ENCODE peak calls at places on chromosome 12, in seven cellular contexts. One of them, this sample, is unnamed.

GRCh38 chr12:6950944-6951540 is at the start of gene PTPN6:
- DNase-seq in IMR-90: no peak
- DNase-seq in GM23338: no peak
- DNase-seq in fibroblast of lung: no peak
- DNase-seq in iPS DF 6.9: no peak
- DNase-seq in CD8-positive, alpha-beta T cell: peak; percentile 62
- DNase-seq in heart right ventricle: no peak
- DNase-seq in this sample: no peak

GRCh38 chr12:97977870-97978269 is 515.3 kb downstream of the RMST start:
- DNase-seq in fibroblast of lung: no peak
- DNase-seq in IMR-90: no peak
- DNase-seq in iPS DF 6.9: no peak
- DNase-seq in heart right ventricle: no peak
- DNase-seq in CD8-positive, alpha-beta T cell: no peak
- DNase-seq in GM23338: no peak
- DNase-seq in this sample: no peak

GRCh38 chr12:30963709-30964564 is 37.4 kb downstream of the TSPAN11 start:
- DNase-seq in CD8-positive, alpha-beta T cell: no peak
- DNase-seq in heart right ventricle: no peak
- DNase-seq in fibroblast of lung: no peak
- DNase-seq in iPS DF 6.9: no peak
- DNase-seq in IMR-90: no peak
- DNase-seq in GM23338: no peak
- DNase-seq in this sample: no peak

GRCh38 chr12:15982921-15983320 is 71.8 kb downstream of the DERA start:
- DNase-seq in CD8-positive, alpha-beta T cell: no peak
- DNase-seq in iPS DF 6.9: no peak
- DNase-seq in heart right ventricle: no peak
- DNase-seq in fibroblast of lung: no peak
- DNase-seq in GM23338: no peak
- DNase-seq in IMR-90: no peak
- DNase-seq in this sample: no peak

GRCh38 chr12:132161046-132161781 is 17.0 kb downstream of the NOC4L start:
- DNase-seq in fibroblast of lung: peak; percentile 48
- DNase-seq in IMR-90: peak; percentile 10
- DNase-seq in GM23338: no peak
- DNase-seq in CD8-positive, alpha-beta T cell: no peak
- DNase-seq in iPS DF 6.9: no peak
- DNase-seq in heart right ventricle: no peak
- DNase-seq in this sample: no peak

GRCh38 chr12:132018193-132018916 is 68.6 kb downstream of the EP400 start:
- DNase-seq in iPS DF 6.9: no peak
- DNase-seq in CD8-positive, alpha-beta T cell: no peak
- DNase-seq in GM23338: no peak
- DNase-seq in heart right ventricle: no peak
- DNase-seq in IMR-90: peak; percentile 24
- DNase-seq in fibroblast of lung: peak; percentile 15
- DNase-seq in this sample: no peak

GRCh38 chr12:40175045-40175444 is 49.8 kb upstream of the LRRK2 start:
- DNase-seq in IMR-90: no peak
- DNase-seq in GM23338: no peak
- DNase-seq in CD8-positive, alpha-beta T cell: no peak
- DNase-seq in iPS DF 6.9: no peak
- DNase-seq in heart right ventricle: no peak
- DNase-seq in fibroblast of lung: no peak
- DNase-seq in this sample: no peak

GRCh38 chr12:6758511-6758910 is 5.6 kb upstream of the MLF2 start:
- DNase-seq in IMR-90: no peak
- DNase-seq in iPS DF 6.9: no peak
- DNase-seq in fibroblast of lung: no peak
- DNase-seq in CD8-positive, alpha-beta T cell: no peak
- DNase-seq in GM23338: peak; percentile 41
- DNase-seq in heart right ventricle: no peak
- DNase-seq in this sample: no peak

GRCh38 chr12:129665414-129665813 is 238.4 kb downstream of the TMEM132D start:
- DNase-seq in IMR-90: no peak
- DNase-seq in heart right ventricle: no peak
- DNase-seq in iPS DF 6.9: no peak
- DNase-seq in GM23338: no peak
- DNase-seq in fibroblast of lung: no peak
- DNase-seq in CD8-positive, alpha-beta T cell: no peak
- DNase-seq in this sample: no peak

GRCh38 chr12:6374028-6374780 is 1.2 kb downstream of the SCNN1A start:
- DNase-seq in heart right ventricle: no peak
- DNase-seq in GM23338: no peak
- DNase-seq in iPS DF 6.9: no peak
- DNase-seq in CD8-positive, alpha-beta T cell: no peak
- DNase-seq in IMR-90: no peak
- DNase-seq in fibroblast of lung: no peak
- DNase-seq in this sample: no peak

GRCh38 chr12:27060740-27061139 is 21.6 kb downstream of the C12orf71 start:
- DNase-seq in iPS DF 6.9: no peak
- DNase-seq in GM23338: no peak
- DNase-seq in IMR-90: peak; percentile 21
- DNase-seq in fibroblast of lung: no peak
- DNase-seq in CD8-positive, alpha-beta T cell: no peak
- DNase-seq in heart right ventricle: no peak
- DNase-seq in this sample: no peak

GRCh38 chr12:49553512-49554088 is 14.3 kb downstream of the MCRS1 start:
- DNase-seq in heart right ventricle: no peak
- DNase-seq in iPS DF 6.9: no peak
- DNase-seq in GM23338: peak; percentile 85
- DNase-seq in CD8-positive, alpha-beta T cell: no peak
- DNase-seq in fibroblast of lung: no peak
- DNase-seq in IMR-90: no peak
- DNase-seq in this sample: peak; percentile 54

GRCh38 chr12:122030427-122030825 is 8.7 kb downstream of the BCL7A start:
- DNase-seq in CD8-positive, alpha-beta T cell: no peak
- DNase-seq in GM23338: no peak
- DNase-seq in IMR-90: no peak
- DNase-seq in heart right ventricle: no peak
- DNase-seq in fibroblast of lung: no peak
- DNase-seq in iPS DF 6.9: no peak
- DNase-seq in this sample: no peak

GRCh38 chr12:24898185-24898584 is 50.7 kb downstream of the BCAT1 start:
- DNase-seq in CD8-positive, alpha-beta T cell: no peak
- DNase-seq in fibroblast of lung: no peak
- DNase-seq in GM23338: no peak
- DNase-seq in IMR-90: no peak
- DNase-seq in heart right ventricle: no peak
- DNase-seq in iPS DF 6.9: no peak
- DNase-seq in this sample: no peak

GRCh38 chr12:42859612-42860011 is 270.1 kb upstream of the PRICKLE1 start:
- DNase-seq in fibroblast of lung: peak; percentile 69
- DNase-seq in iPS DF 6.9: no peak
- DNase-seq in GM23338: no peak
- DNase-seq in heart right ventricle: no peak
- DNase-seq in IMR-90: peak; percentile 8
- DNase-seq in CD8-positive, alpha-beta T cell: no peak
- DNase-seq in this sample: no peak

GRCh38 chr12:113505941-113506340 is 34.3 kb upstream of the LHX5 start:
- DNase-seq in iPS DF 6.9: no peak
- DNase-seq in IMR-90: no peak
- DNase-seq in fibroblast of lung: no peak
- DNase-seq in heart right ventricle: no peak
- DNase-seq in CD8-positive, alpha-beta T cell: no peak
- DNase-seq in GM23338: no peak
- DNase-seq in this sample: no peak

GRCh38 chr12:27009926-27010325 is 4.3 kb downstream of the TM7SF3 start:
- DNase-seq in GM23338: no peak
- DNase-seq in fibroblast of lung: no peak
- DNase-seq in IMR-90: no peak
- DNase-seq in heart right ventricle: no peak
- DNase-seq in CD8-positive, alpha-beta T cell: no peak
- DNase-seq in iPS DF 6.9: no peak
- DNase-seq in this sample: no peak

GRCh38 chr12:98154850-98155249 is 360.5 kb upstream of the TMPO start:
- DNase-seq in heart right ventricle: peak; percentile 11
- DNase-seq in fibroblast of lung: peak; percentile 61
- DNase-seq in GM23338: peak; percentile 78
- DNase-seq in iPS DF 6.9: peak; percentile 33
- DNase-seq in IMR-90: no peak
- DNase-seq in CD8-positive, alpha-beta T cell: no peak
- DNase-seq in this sample: peak; percentile 47

GRCh38 chr12:27431185-27431584 is 15.4 kb upstream of the SMCO2 start:
- DNase-seq in fibroblast of lung: no peak
- DNase-seq in GM23338: no peak
- DNase-seq in CD8-positive, alpha-beta T cell: no peak
- DNase-seq in heart right ventricle: no peak
- DNase-seq in iPS DF 6.9: no peak
- DNase-seq in IMR-90: no peak
- DNase-seq in this sample: no peak

GRCh38 chr12:111034911-111035577 is 114.7 kb upstream of the MYL2 start:
- DNase-seq in GM23338: peak; percentile 72
- DNase-seq in heart right ventricle: no peak
- DNase-seq in iPS DF 6.9: no peak
- DNase-seq in CD8-positive, alpha-beta T cell: no peak
- DNase-seq in IMR-90: no peak
- DNase-seq in fibroblast of lung: no peak
- DNase-seq in this sample: no peak

GRCh38 chr12:101670007-101670671 is 27.3 kb upstream of the CHPT1 start:
- DNase-seq in IMR-90: peak; percentile 58
- DNase-seq in CD8-positive, alpha-beta T cell: no peak
- DNase-seq in fibroblast of lung: peak; percentile 27
- DNase-seq in iPS DF 6.9: peak; percentile 16
- DNase-seq in heart right ventricle: peak; percentile 9
- DNase-seq in GM23338: peak; percentile 59
- DNase-seq in this sample: peak; percentile 18

GRCh38 chr12:64491718-64492117 is 39.8 kb downstream of the TBK1 start:
- DNase-seq in heart right ventricle: no peak
- DNase-seq in IMR-90: no peak
- DNase-seq in CD8-positive, alpha-beta T cell: no peak
- DNase-seq in iPS DF 6.9: no peak
- DNase-seq in GM23338: no peak
- DNase-seq in fibroblast of lung: no peak
- DNase-seq in this sample: no peak
- H3K36me3 ChIP-seq in heart right ventricle: peaks cover 51% of the 10 kb centered on the region
- H3K36me3 ChIP-seq in IMR-90: peaks cover 35% of the 10 kb centered on the region
- H3K36me3 ChIP-seq in CD8-positive, alpha-beta T cell: peaks cover 4% of the 10 kb centered on the region
- H3K36me3 ChIP-seq in iPS DF 6.9: peaks cover 3% of the 10 kb centered on the region
- H3K36me3 ChIP-seq in GM23338: peaks cover 48% of the 10 kb centered on the region
- H3K36me3 ChIP-seq in fibroblast of lung: peaks cover 8% of the 10 kb centered on the region
- H3K36me3 ChIP-seq in this sample: peaks cover 90% of the 10 kb centered on the region

GRCh38 chr12:56162468-56163290 is 4.5 kb downstream of the MYL6 start:
- DNase-seq in heart right ventricle: no peak
- DNase-seq in IMR-90: no peak
- DNase-seq in CD8-positive, alpha-beta T cell: no peak
- DNase-seq in fibroblast of lung: peak; percentile 6
- DNase-seq in iPS DF 6.9: no peak
- DNase-seq in GM23338: peak; percentile 64
- DNase-seq in this sample: no peak
- H3K36me3 ChIP-seq in heart right ventricle: peaks cover 78% of the 10 kb centered on the region
- H3K36me3 ChIP-seq in IMR-90: peaks cover 73% of the 10 kb centered on the region
- H3K36me3 ChIP-seq in CD8-positive, alpha-beta T cell: peaks cover 58% of the 10 kb centered on the region
- H3K36me3 ChIP-seq in fibroblast of lung: peaks cover 36% of the 10 kb centered on the region
- H3K36me3 ChIP-seq in iPS DF 6.9: peaks cover 51% of the 10 kb centered on the region
- H3K36me3 ChIP-seq in GM23338: peaks cover 55% of the 10 kb centered on the region
- H3K36me3 ChIP-seq in this sample: peaks cover 81% of the 10 kb centered on the region

DNA sequence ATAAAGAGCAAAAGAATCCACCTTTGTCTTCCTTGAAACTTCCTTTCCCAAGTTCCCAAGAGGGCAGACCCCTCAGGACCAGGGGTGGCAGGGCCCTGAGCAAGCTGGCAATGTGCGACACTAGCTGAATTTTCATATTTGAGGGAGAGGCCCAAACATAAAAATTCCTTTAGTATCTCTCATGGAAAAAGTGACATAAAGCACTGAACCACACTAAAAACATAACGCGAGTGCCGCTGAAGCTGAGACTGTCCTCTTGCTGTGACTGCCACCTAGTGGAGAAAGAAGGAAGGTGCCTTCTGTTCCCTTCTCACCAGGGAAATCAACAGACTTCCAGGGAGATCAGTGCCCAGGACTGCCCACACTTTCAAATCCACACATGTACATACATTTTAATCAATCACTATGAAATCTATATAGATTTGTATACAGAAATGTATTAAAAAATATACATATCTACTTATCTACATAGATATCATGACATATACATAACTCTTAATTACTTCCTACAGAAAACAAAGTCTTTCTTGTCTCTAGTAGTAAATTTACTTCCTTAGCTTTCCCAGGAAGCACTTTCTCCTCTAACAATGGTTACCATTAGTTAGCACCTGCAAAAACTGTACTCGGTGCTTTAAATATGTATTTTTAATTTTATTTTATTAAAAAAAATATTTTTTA is 53.8 kb downstream of the SSH1 start:
- DNase-seq in CD8-positive, alpha-beta T cell: peak; percentile 50
- DNase-seq in iPS DF 6.9: peak; percentile 57
- DNase-seq in IMR-90: peak; percentile 94
- DNase-seq in heart right ventricle: peak; percentile 91
- DNase-seq in GM23338: peak; percentile 90
- DNase-seq in fibroblast of lung: peak; percentile 90
- DNase-seq in this sample: peak; percentile 57
- H3K36me3 ChIP-seq in CD8-positive, alpha-beta T cell: peaks cover 26% of the 10 kb centered on the region
- H3K36me3 ChIP-seq in iPS DF 6.9: peaks cover 12% of the 10 kb centered on the region
- H3K36me3 ChIP-seq in IMR-90: peaks cover 54% of the 10 kb centered on the region
- H3K36me3 ChIP-seq in heart right ventricle: peaks cover 45% of the 10 kb centered on the region
- H3K36me3 ChIP-seq in GM23338: peaks cover 5% of the 10 kb centered on the region
- H3K36me3 ChIP-seq in fibroblast of lung: peaks cover 35% of the 10 kb centered on the region
- H3K36me3 ChIP-seq in this sample: peaks cover 71% of the 10 kb centered on the region

GRCh38 chr12:124821252-124822200 is 42.1 kb downstream of the SCARB1 start:
- DNase-seq in GM23338: no peak
- DNase-seq in CD8-positive, alpha-beta T cell: no peak
- DNase-seq in heart right ventricle: no peak
- DNase-seq in fibroblast of lung: no peak
- DNase-seq in IMR-90: no peak
- DNase-seq in iPS DF 6.9: no peak
- DNase-seq in this sample: no peak

GRCh38 chr12:124824195-124824594 is 39.5 kb downstream of the SCARB1 start:
- DNase-seq in GM23338: no peak
- DNase-seq in IMR-90: no peak
- DNase-seq in iPS DF 6.9: no peak
- DNase-seq in fibroblast of lung: no peak
- DNase-seq in CD8-positive, alpha-beta T cell: no peak
- DNase-seq in heart right ventricle: no peak
- DNase-seq in this sample: no peak

GRCh38 chr12:124823272-124823970 is 40.2 kb downstream of the SCARB1 start:
- DNase-seq in CD8-positive, alpha-beta T cell: no peak
- DNase-seq in heart right ventricle: no peak
- DNase-seq in fibroblast of lung: peak; percentile 64
- DNase-seq in GM23338: no peak
- DNase-seq in IMR-90: no peak
- DNase-seq in iPS DF 6.9: no peak
- DNase-seq in this sample: no peak

GRCh38 chr12:124820199-124820598 is 43.5 kb downstream of the SCARB1 start:
- DNase-seq in IMR-90: no peak
- DNase-seq in heart right ventricle: no peak
- DNase-seq in GM23338: no peak
- DNase-seq in iPS DF 6.9: no peak
- DNase-seq in CD8-positive, alpha-beta T cell: no peak
- DNase-seq in fibroblast of lung: no peak
- DNase-seq in this sample: no peak

DNA sequence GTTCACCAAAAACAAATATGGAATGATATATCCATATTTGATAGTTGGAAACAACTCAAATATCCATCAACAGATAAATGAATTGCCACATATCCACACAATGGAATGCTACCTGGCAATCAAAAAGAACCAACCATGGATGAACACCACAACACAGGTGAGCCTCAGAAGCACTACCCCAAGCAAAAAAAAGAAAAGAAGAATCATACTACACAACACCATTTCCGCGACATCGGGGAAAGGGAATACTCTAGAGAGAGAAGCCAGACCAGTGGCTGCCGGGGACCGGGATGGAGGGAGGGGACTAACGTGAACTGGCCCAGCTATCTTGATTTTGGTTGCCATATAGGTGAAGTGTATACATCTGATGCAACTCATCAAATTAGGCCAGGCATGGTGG is 41.4 kb downstream of the SCARB1 start:
- DNase-seq in CD8-positive, alpha-beta T cell: no peak
- DNase-seq in IMR-90: no peak
- DNase-seq in iPS DF 6.9: no peak
- DNase-seq in fibroblast of lung: no peak
- DNase-seq in heart right ventricle: no peak
- DNase-seq in GM23338: no peak
- DNase-seq in this sample: no peak
- H3K36me3 ChIP-seq in CD8-positive, alpha-beta T cell: no peaks in the 10 kb centered on the region
- H3K36me3 ChIP-seq in IMR-90: no peaks in the 10 kb centered on the region
- H3K36me3 ChIP-seq in iPS DF 6.9: no peaks in the 10 kb centered on the region
- H3K36me3 ChIP-seq in fibroblast of lung: no peaks in the 10 kb centered on the region
- H3K36me3 ChIP-seq in heart right ventricle: no peaks in the 10 kb centered on the region
- H3K36me3 ChIP-seq in GM23338: no peaks in the 10 kb centered on the region
- H3K36me3 ChIP-seq in this sample: peaks cover 2% of the 10 kb centered on the region

This sample was measured in NT2/D1.